ENCODE peak calls at places on chromosome 21, in five cellular contexts. K is heart right ventricle, W is H54, B is NCI-H226, R is T-helper 22 cell. U is an unnamed sample.

GRCh38 chr21:36732761-36733160 is 33.8 kb downstream of the SIM2 start:
- DNase-seq in R (no peak), K (no peak), B (no peak), W (no peak), U (no peak)

GRCh38 chr21:43341349-43342163 is 85.4 kb downstream of the SIK1 start:
- DNase-seq in B (no peak), K (no peak), R (no peak), W (peak), U (no peak)

GRCh38 chr21:41972511-41973205 is 18.8 kb upstream of the C2CD2 start:
- DNase-seq in W (no peak), R (no peak), B (no peak), K (no peak), U (no peak)

GRCh38 chr21:39006653-39007417 is 176.4 kb downstream of the PSMG1 start:
- DNase-seq in R (no peak), W (no peak), K (peak), B (no peak), U (no peak)

GRCh38 chr21:36347962-36348328 is 27.9 kb downstream of the MORC3 start:
- DNase-seq in W (no peak), B (no peak), R (no peak), K (no peak), U (no peak)

GRCh38 chr21:20949884-20950283 is 48.3 kb upstream of the NCAM2 start:
- DNase-seq in R (no peak), W (no peak), K (no peak), B (no peak), U (no peak)

GRCh38 chr21:39007532-39007931 is 175.7 kb downstream of the PSMG1 start:
- DNase-seq in B (no peak), W (no peak), R (no peak), K (no peak), U (no peak)

GRCh38 chr21:34881421-34881820 is 167.7 kb downstream of the RUNX1 start:
- DNase-seq in K (no peak), W (no peak), R (no peak), B (peak), U (no peak)

GRCh38 chr21:46455575-46456385 is 2.9 kb upstream of the DIP2A start:
- DNase-seq in W (peak), B (peak), K (peak), R (no peak), U (no peak)

GRCh38 chr21:33848252-33848953 is 67.2 kb downstream of the ATP5PO start:
- DNase-seq in B (no peak), W (no peak), K (no peak), R (no peak), U (no peak)

GRCh38 chr21:29647353-29647781 is 292.4 kb downstream of the GRIK1 start:
- DNase-seq in B (no peak), W (no peak), K (no peak), R (no peak), U (no peak)

GRCh38 chr21:45544449-45545235 is 2.4 kb upstream of the SLC19A1 start:
- DNase-seq in W (no peak), R (no peak), B (no peak), K (peak), U (no peak)

GRCh38 chr21:26127918-26128317 is 42.7 kb downstream of the APP start:
- DNase-seq in R (no peak), W (no peak), K (no peak), B (no peak), U (no peak)

GRCh38 chr21:16007933-16008332 is 278.2 kb downstream of the USP25 start:
- DNase-seq in B (no peak), W (no peak), K (no peak), R (no peak), U (no peak)

GRCh38 chr21:29022141-29022540 is 2.3 kb upstream of the USP16 start:
- DNase-seq in W (no peak), K (no peak), R (no peak), B (no peak), U (no peak)

GRCh38 chr21:36759348-36760083 is 60.6 kb downstream of the SIM2 start:
- DNase-seq in K (no peak), W (no peak), R (no peak), B (no peak), U (no peak)

GRCh38 chr21:34991366-34991967 is 57.6 kb downstream of the RUNX1 start:
- DNase-seq in R (no peak), W (no peak), K (no peak), B (no peak), U (no peak)

GRCh38 chr21:17602874-17603273 is 9.8 kb downstream of the BTG3 start:
- DNase-seq in B (no peak), W (no peak), K (no peak), R (no peak), U (no peak)

GRCh38 chr21:29436143-29436542 is 137.4 kb downstream of the BACH1 start:
- DNase-seq in W (no peak), R (no peak), B (no peak), K (peak), U (peak)

GRCh38 chr21:41786521-41786987 is 19.7 kb upstream of the RIPK4 start:
- DNase-seq in R (no peak), K (no peak), W (no peak), B (no peak), U (no peak)

GRCh38 chr21:33229776-33230517 is at the start of gene IFNAR2:
- DNase-seq in K (peak), B (peak), W (peak), R (peak), U (peak)

GRCh38 chr21:45769239-45769758 is 125.8 kb downstream of the PCBP3 start:
- DNase-seq in R (no peak), K (no peak), W (no peak), B (no peak), U (no peak)

GRCh38 chr21:42466700-42467612 is 29.1 kb downstream of the RSPH1 start:
- DNase-seq in K (no peak), W (peak), R (no peak), B (no peak), U (no peak)

GRCh38 chr21:34669149-34669879 is 520 bp downstream of the CLIC6 start:
- DNase-seq in W (no peak), B (no peak), R (no peak), K (no peak), U (no peak)

GRCh38 chr21:36125513-36126121 is 9.3 kb upstream of the CBR3 start:
- DNase-seq in B (peak), R (no peak), W (no peak), K (peak), U (peak)

GRCh38 chr21:36709868-36710728 is 11.2 kb downstream of the SIM2 start:
- DNase-seq in R (no peak), W (no peak), K (no peak), B (no peak), U (peak)

GRCh38 chr21:40845621-40846020 is 1.3 kb downstream of the DSCAM start:
- DNase-seq in B (no peak), R (no peak), K (no peak), W (no peak), U (no peak)

GRCh38 chr21:28872218-28872617 is 120.5 kb downstream of the LTN1 start:
- DNase-seq in B (no peak), R (no peak), W (no peak), K (no peak), U (no peak)

U was measured in CD4-positive, alpha-beta T cell.